ENCODE peak calls at places on chromosome 4, in six cellular contexts. D is GM12878, G is H1, L is K562, F is GM23338, N is HepG2. Q is an unnamed sample.

GRCh38 chr4:174454815-174455473 is 67.3 kb downstream of the HPGD start:
- DNase-seq in F (no peak), G (no peak), D (no peak), N (no peak), L (no peak), Q (no peak)

GRCh38 chr4:16224264-16224663 is 2.0 kb downstream of the TAPT1 start:
- DNase-seq in G (no peak), D (no peak), F (peak; percentile 64), L (peak; percentile 22), N (peak; percentile 57), Q (no peak)

GRCh38 chr4:46032061-46032460 is 91.8 kb downstream of the GABRG1 start:
- DNase-seq in N (no peak), L (no peak), G (no peak), D (no peak), F (no peak), Q (no peak)

GRCh38 chr4:110196206-110196870 is 2.1 kb downstream of the ELOVL6 start:
- DNase-seq in F (peak; percentile 80), L (peak; percentile 76), G (no peak), D (no peak), N (peak; percentile 41), Q (peak; percentile 83)

GRCh38 chr4:152065545-152065944 is 304.7 kb upstream of the GATB start:
- DNase-seq in N (no peak), G (no peak), F (no peak), D (no peak), L (no peak), Q (no peak)

GRCh38 chr4:90833698-90834097 is 706.5 kb downstream of the CCSER1 start:
- DNase-seq in D (no peak), G (peak; percentile 43), F (peak; percentile 70), L (no peak), N (no peak), Q (no peak)

GRCh38 chr4:71113294-71113693 is 119.8 kb downstream of the DCK start:
- DNase-seq in D (no peak), F (peak; percentile 43), N (no peak), L (no peak), G (no peak), Q (peak; percentile 16)

GRCh38 chr4:143517764-143518163 is 4.3 kb downstream of the SMARCA5 start:
- DNase-seq in D (no peak), F (no peak), G (no peak), N (no peak), L (no peak), Q (no peak)

GRCh38 chr4:155005395-155006087 is 202.9 kb upstream of the NPY2R start:
- DNase-seq in F (no peak), N (no peak), G (no peak), D (no peak), L (no peak), Q (no peak)

GRCh38 chr4:44684648-44685047 is 6.4 kb downstream of the GUF1 start:
- DNase-seq in F (no peak), G (no peak), D (no peak), N (no peak), L (no peak), Q (no peak)

GRCh38 chr4:57287687-57288604 is 177.8 kb upstream of the IGFBP7 start:
- DNase-seq in F (peak; percentile 68), L (no peak), G (no peak), N (no peak), D (no peak), Q (no peak)

GRCh38 chr4:105343523-105343931 is 130.3 kb downstream of the PPA2 start:
- DNase-seq in L (no peak), N (no peak), D (no peak), G (no peak), F (no peak), Q (no peak)

GRCh38 chr4:40576651-40577480 is 52.8 kb downstream of the RBM47 start:
- DNase-seq in N (peak; percentile 98), G (no peak), L (no peak), F (peak; percentile 41), D (peak; percentile 82), Q (no peak)

GRCh38 chr4:41363384-41363981 is 106.8 kb downstream of the UCHL1 start:
- DNase-seq in L (no peak), F (peak; percentile 63), D (no peak), G (no peak), N (no peak), Q (no peak)

GRCh38 chr4:89496851-89497250 is 189.3 kb upstream of the GPRIN3 start:
- DNase-seq in F (no peak), G (no peak), N (no peak), L (no peak), D (no peak), Q (no peak)

GRCh38 chr4:82268050-82268825 is 105.6 kb downstream of the HNRNPD start:
- DNase-seq in D (no peak), G (no peak), L (peak; percentile 22), N (peak; percentile 51), F (peak; percentile 87), Q (peak; percentile 52)

GRCh38 chr4:2721586-2721985 is 34.5 kb downstream of the TNIP2 start:
- DNase-seq in N (no peak), D (no peak), F (no peak), G (no peak), L (no peak), Q (no peak)

GRCh38 chr4:137471895-137472294 is 60.4 kb downstream of the PCDH18 start:
- DNase-seq in N (no peak), F (no peak), D (no peak), G (no peak), L (no peak), Q (no peak)

GRCh38 chr4:76539979-76540378 is 105.0 kb downstream of the SHROOM3 start:
- DNase-seq in D (no peak), L (no peak), G (no peak), F (no peak), N (no peak), Q (peak; percentile 29)

GRCh38 chr4:117085185-117085701 is at the start of gene TRAM1L1:
- DNase-seq in N (peak; percentile 30), L (peak; percentile 9), F (peak; percentile 90), D (no peak), G (peak; percentile 54), Q (peak; percentile 86)

GRCh38 chr4:74473155-74473811 is 28.3 kb downstream of the AREG start:
- DNase-seq in F (peak; percentile 6), D (no peak), N (peak; percentile 62), L (no peak), G (no peak), Q (no peak)

GRCh38 chr4:70183168-70183939 is 12.2 kb upstream of the ODAM start:
- DNase-seq in L (peak; percentile 11), D (no peak), G (peak; percentile 9), F (peak; percentile 83), N (peak; percentile 75), Q (peak; percentile 35)

GRCh38 chr4:164828945-164829344 is 48.0 kb upstream of the APELA start:
- DNase-seq in L (no peak), F (no peak), D (no peak), G (no peak), N (no peak), Q (no peak)

GRCh38 chr4:41181037-41181436 is 33.3 kb downstream of the APBB2 start:
- DNase-seq in G (no peak), L (no peak), D (no peak), F (no peak), N (no peak), Q (no peak)

GRCh38 chr4:71553605-71554004 is 214.8 kb downstream of the SLC4A4 start:
- DNase-seq in F (peak; percentile 56), D (no peak), N (no peak), L (peak; percentile 23), G (no peak), Q (no peak)

GRCh38 chr4:1296324-1297022 is 6.8 kb downstream of the MAEA start:
- DNase-seq in F (no peak), D (no peak), G (no peak), N (no peak), L (no peak), Q (no peak)

GRCh38 chr4:8201341-8201781 is 2.3 kb downstream of the SH3TC1 start:
- DNase-seq in D (peak; percentile 45), F (no peak), G (no peak), L (no peak), N (no peak), Q (no peak)

GRCh38 chr4:181520790-181521189 is 722.4 kb upstream of the TENM3 start:
- DNase-seq in F (no peak), D (no peak), L (no peak), N (no peak), G (no peak), Q (no peak)

GRCh38 chr4:181517521-181517920 is 725.7 kb upstream of the TENM3 start:
- DNase-seq in D (no peak), L (no peak), F (no peak), G (no peak), N (no peak), Q (no peak)
- TF ChIP-seq CREB1 in D (no peak), L (no peak), F (no peak), G (no peak), N (no peak), Q (no peak)

GRCh38 chr4:85637778-85638177 is 162.8 kb downstream of the ARHGAP24 start:
- DNase-seq in N (no peak), L (no peak), D (no peak), G (no peak), F (no peak), Q (no peak)
- TF ChIP-seq CREB1 in N (no peak), L (no peak), D (no peak), G (no peak), F (no peak), Q (no peak)

DNA sequence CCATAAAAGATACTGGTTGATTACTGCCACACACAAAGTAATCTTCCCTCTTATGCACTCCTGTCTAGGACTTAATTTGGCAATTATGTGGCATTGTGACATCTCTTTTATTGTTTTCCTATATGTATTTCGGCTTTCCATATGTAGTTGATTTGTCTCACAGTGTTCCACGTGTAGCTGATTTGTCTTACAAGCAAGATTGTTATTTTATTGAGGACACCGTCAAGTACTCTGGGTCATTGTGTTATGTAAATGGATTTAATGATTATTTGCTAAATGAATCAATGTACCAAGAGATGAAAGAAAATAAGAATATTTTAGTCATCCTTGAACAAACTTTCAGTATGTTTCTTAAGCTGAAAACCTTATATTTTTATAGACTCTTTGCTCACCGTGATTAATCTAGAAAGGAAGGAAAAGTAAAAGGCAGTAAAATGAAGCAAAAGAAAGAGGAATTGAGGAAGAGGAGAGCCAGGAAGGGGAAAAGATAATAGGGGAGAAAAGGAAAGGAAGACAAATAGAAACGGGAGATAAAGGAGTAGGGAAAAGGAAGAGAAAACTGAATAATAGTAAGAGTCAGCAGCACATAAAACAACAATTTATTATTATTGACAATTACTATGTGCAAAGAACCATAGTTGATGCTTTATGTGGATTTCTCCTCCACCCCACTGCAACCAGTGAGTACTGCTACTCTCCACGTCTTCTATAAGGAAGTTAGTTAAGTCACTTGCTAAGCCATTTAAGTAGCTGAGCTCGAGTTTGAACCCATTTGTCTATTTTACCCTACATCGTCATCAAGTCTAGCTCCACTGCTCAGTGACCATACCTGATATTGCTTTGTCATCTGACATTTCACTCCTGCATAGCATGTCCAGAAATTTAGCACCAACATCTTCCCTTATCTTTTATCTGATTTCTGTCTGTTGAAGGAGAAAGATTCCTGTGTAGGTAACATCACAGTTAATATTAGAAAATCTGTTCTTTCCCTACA is 336.5 kb downstream of the BMPR1B start:
- DNase-seq in G (no peak), L (no peak), D (no peak), N (no peak), F (no peak), Q (no peak)
- TF ChIP-seq CREB1 in G (no peak), L (no peak), D (no peak), N (no peak), F (no peak), Q (no peak)

DNA sequence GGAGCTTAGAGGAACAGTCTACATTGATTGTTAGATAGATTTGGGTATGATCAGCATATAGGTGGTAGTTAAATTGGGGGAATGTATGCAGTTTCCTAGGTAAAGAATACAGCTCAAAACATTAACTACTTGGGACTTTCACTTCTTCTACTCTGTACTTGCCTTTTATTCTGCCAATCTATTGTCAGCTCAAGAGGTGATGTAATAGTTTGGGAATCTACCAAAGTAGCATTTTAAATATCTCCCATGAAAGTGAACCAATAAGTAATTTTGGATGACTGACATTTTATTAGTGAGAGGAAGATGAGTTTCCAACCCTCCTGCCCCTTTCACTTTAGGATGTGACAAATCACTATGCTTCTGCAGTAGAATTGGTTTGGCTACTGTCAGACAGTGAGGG is 43.4 kb downstream of the NUDT6 start:
- DNase-seq in G (no peak), D (no peak), F (no peak), L (no peak), N (no peak), Q (no peak)
- TF ChIP-seq CREB1 in G (no peak), D (no peak), F (no peak), L (no peak), N (no peak), Q (no peak)